ENCODE peak calls at places on chromosome 3, in nine cellular contexts. L is hepatocyte, E is GM23338, U is heart left ventricle, I is cardiac muscle cell, T is transverse colon, X is SK-N-SH, M is Peyer's patch, P is pancreas. J is an unnamed sample.

GRCh38 chr3:64022451-64023186 is 675 bp downstream of the PSMD6 start:
- DNase-seq in L (peak; percentile 11), E (no peak), U (no peak), I (no peak), T (no peak), X (peak; percentile 21), M (no peak), P (peak; percentile 65), J (no peak)

GRCh38 chr3:179286331-179286730 is 35.4 kb upstream of the KCNMB3 start:
- DNase-seq in L (no peak), E (no peak), U (no peak), I (no peak), T (no peak), X (no peak), M (no peak), P (no peak), J (no peak)

GRCh38 chr3:174424656-174425055 is 434.5 kb upstream of the NAALADL2 start:
- DNase-seq in L (no peak), E (no peak), U (no peak), I (no peak), T (no peak), X (no peak), M (no peak), P (no peak), J (no peak)

GRCh38 chr3:196643201-196643749 is 3.8 kb downstream of the NRROS start:
- DNase-seq in L (no peak), E (no peak), U (no peak), I (no peak), T (peak; percentile 76), X (no peak), M (no peak), P (no peak), J (no peak)

GRCh38 chr3:120637836-120638559 is 41.9 kb downstream of the NDUFB4 start:
- DNase-seq in L (no peak), E (no peak), U (no peak), I (no peak), T (no peak), X (no peak), M (no peak), P (no peak), J (no peak)

GRCh38 chr3:197343656-197344408 is 45.4 kb upstream of the DLG1 start:
- DNase-seq in L (no peak), E (no peak), U (no peak), I (no peak), T (no peak), X (no peak), M (no peak), P (no peak), J (no peak)

GRCh38 chr3:177529716-177530335 is 332.5 kb upstream of the TBL1XR1 start:
- DNase-seq in L (no peak), E (no peak), U (no peak), I (no peak), T (no peak), X (no peak), M (no peak), P (no peak), J (no peak)

GRCh38 chr3:8576841-8577553 is 67.6 kb downstream of the SSUH2 start:
- DNase-seq in L (no peak), E (no peak), U (no peak), I (no peak), T (peak; percentile 11), X (no peak), M (no peak), P (no peak), J (no peak)

GRCh38 chr3:50238549-50239026 is 2.6 kb downstream of the GNAI2 start:
- DNase-seq in L (peak; percentile 50), E (no peak), U (peak; percentile 91), I (no peak), T (peak; percentile 93), X (no peak), M (peak; percentile 96), P (peak; percentile 96), J (peak; percentile 88)

GRCh38 chr3:13884851-13885703 is 5.2 kb upstream of the WNT7A start:
- DNase-seq in L (peak; percentile 81), E (peak; percentile 81), U (no peak), I (peak; percentile 67), T (peak; percentile 54), X (peak; percentile 72), M (no peak), P (peak; percentile 52), J (no peak)

GRCh38 chr3:46565607-46566039 is 479 bp downstream of the LRRC2 start:
- DNase-seq in L (peak; percentile 31), E (peak; percentile 80), U (peak; percentile 74), I (peak; percentile 33), T (no peak), X (peak; percentile 30), M (no peak), P (no peak), J (peak; percentile 53)

GRCh38 chr3:27666708-27667107 is 55.4 kb downstream of the EOMES start:
- DNase-seq in L (peak; percentile 76), E (peak; percentile 93), U (peak; percentile 84), I (peak; percentile 9), T (peak; percentile 49), X (peak; percentile 72), M (no peak), P (no peak), J (peak; percentile 47)

GRCh38 chr3:112061152-112061551 is 25.0 kb upstream of the C3orf52 start:
- DNase-seq in L (no peak), E (no peak), U (no peak), I (no peak), T (no peak), X (no peak), M (no peak), P (no peak), J (no peak)

GRCh38 chr3:102530443-102531195 is 95.8 kb downstream of the ZPLD1 start:
- DNase-seq in L (peak; percentile 16), E (no peak), U (no peak), I (no peak), T (no peak), X (no peak), M (no peak), P (no peak), J (no peak)

GRCh38 chr3:5071061-5071460 is 51.0 kb upstream of the ARL8B start:
- DNase-seq in L (peak; percentile 38), E (no peak), U (no peak), I (no peak), T (no peak), X (no peak), M (no peak), P (no peak), J (no peak)

GRCh38 chr3:192060160-192060783 is 599.3 kb downstream of the PYDC2 start:
- DNase-seq in L (no peak), E (no peak), U (no peak), I (no peak), T (no peak), X (no peak), M (no peak), P (no peak), J (no peak)
- H3K4me3 ChIP-seq in L (no peak overlapping the region), E (no peak overlapping the region), U (no peak overlapping the region), I (no peak overlapping the region), T (no peak overlapping the region), X (no peak overlapping the region), M (no peak overlapping the region), P (no peak overlapping the region), J (no peak overlapping the region)

GRCh38 chr3:125202197-125202596 is 10.4 kb downstream of the SLC12A8 start:
- DNase-seq in L (no peak), E (peak; percentile 75), U (no peak), I (no peak), T (no peak), X (no peak), M (no peak), P (no peak), J (no peak)
- TF ChIP-seq CTCF in L (peak; percentile 10), E (peak; percentile 74), U (no peak), I (peak; percentile 31), T (no peak), X (peak; percentile 26), M (peak; percentile 10), P (no peak), J (no peak)

DNA sequence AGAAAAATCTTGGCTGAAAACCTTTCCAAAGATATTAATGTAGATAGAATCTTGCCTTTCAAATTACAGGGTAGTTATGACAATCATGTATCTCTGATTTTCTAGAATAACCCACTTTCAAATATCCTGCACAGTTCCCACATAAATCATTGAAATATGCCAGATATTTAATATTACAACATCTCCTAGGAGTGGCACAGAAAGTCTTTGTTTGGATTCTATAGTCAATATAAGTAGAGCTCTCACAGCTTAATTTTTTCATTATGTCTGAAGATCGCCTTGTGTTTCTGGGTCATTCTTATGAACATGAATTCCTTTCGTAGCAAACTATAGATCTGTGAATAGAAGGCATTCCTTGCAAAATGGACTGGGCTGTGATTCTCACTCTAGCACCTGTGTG is 5.0 kb downstream of the RARB start:
- DNase-seq in L (no peak), E (no peak), U (no peak), I (no peak), T (no peak), X (no peak), M (no peak), P (no peak), J (no peak)
- H3K4me1 ChIP-seq in L (peaks cover 25% of the 10 kb centered on the region), E (peaks cover 21% of the 10 kb centered on the region), U (peaks cover 26% of the 10 kb centered on the region), I (peaks cover 39% of the 10 kb centered on the region), T (peaks cover 16% of the 10 kb centered on the region), X (peaks cover 12% of the 10 kb centered on the region), M (no peaks in the 10 kb centered on the region), P (peaks cover 17% of the 10 kb centered on the region), J (peaks cover 12% of the 10 kb centered on the region)

GRCh38 chr3:71227344-71227743 is 356.2 kb downstream of the FOXP1 start:
- DNase-seq in L (no peak), E (no peak), U (no peak), I (no peak), T (no peak), X (no peak), M (no peak), P (no peak), J (no peak)

GRCh38 chr3:71228156-71228885 is 355.2 kb downstream of the FOXP1 start:
- DNase-seq in L (no peak), E (no peak), U (no peak), I (no peak), T (no peak), X (no peak), M (no peak), P (no peak), J (no peak)

GRCh38 chr3:71225951-71226564 is 357.5 kb downstream of the FOXP1 start:
- DNase-seq in L (no peak), E (no peak), U (no peak), I (no peak), T (no peak), X (no peak), M (no peak), P (no peak), J (no peak)

GRCh38 chr3:71225285-71225684 is 358.2 kb downstream of the FOXP1 start:
- DNase-seq in L (no peak), E (no peak), U (no peak), I (no peak), T (no peak), X (no peak), M (no peak), P (no peak), J (no peak)

GRCh38 chr3:71226565-71227281 is 356.8 kb downstream of the FOXP1 start:
- DNase-seq in L (no peak), E (no peak), U (peak; percentile 69), I (no peak), T (peak; percentile 19), X (no peak), M (no peak), P (no peak), J (peak; percentile 71)
- H3K4me3 ChIP-seq in L (no peak overlapping the region), E (no peak overlapping the region), U (no peak overlapping the region), I (no peak overlapping the region), T (no peak overlapping the region), X (no peak overlapping the region), M (peak overlapping the region; percentile 37), P (no peak overlapping the region), J (peak overlapping the region; percentile 54)

J was measured in heart right ventricle.